ENCODE peak calls at places on chromosomes 12 and 14, in nine cellular contexts. One of them, this sample, is unnamed.
A peak's percentile ranks its signal among the peaks of the same experiment; 100 is the strongest.

GRCh38 chr12:61676520-61676919 is 583.7 kb upstream of the USP15 start:
- DNase-seq in heart left ventricle: no peak
- DNase-seq in MM.1S: no peak
- DNase-seq in Peyer's patch: no peak
- DNase-seq in heart right ventricle: no peak
- DNase-seq in stomach: no peak
- DNase-seq in sigmoid colon: no peak
- DNase-seq in left lung: no peak
- DNase-seq in thyroid gland: no peak
- DNase-seq in this sample: no peak

GRCh38 chr12:117045175-117045997 is 53.8 kb downstream of the TESC start:
- DNase-seq in left lung: no peak
- DNase-seq in heart right ventricle: no peak
- DNase-seq in MM.1S: no peak
- DNase-seq in thyroid gland: no peak
- DNase-seq in heart left ventricle: no peak
- DNase-seq in stomach: no peak
- DNase-seq in sigmoid colon: no peak
- DNase-seq in Peyer's patch: no peak
- DNase-seq in this sample: no peak

GRCh38 chr14:30994681-30995620 is 30.5 kb upstream of the AP4S1 start:
- DNase-seq in sigmoid colon: no peak
- DNase-seq in MM.1S: no peak
- DNase-seq in heart left ventricle: no peak
- DNase-seq in Peyer's patch: no peak
- DNase-seq in heart right ventricle: no peak
- DNase-seq in stomach: no peak
- DNase-seq in thyroid gland: no peak
- DNase-seq in left lung: no peak
- DNase-seq in this sample: no peak

GRCh38 chr14:63875311-63875710 is 22.5 kb downstream of the SYNE2 start:
- DNase-seq in heart left ventricle: peak; percentile 47
- DNase-seq in MM.1S: no peak
- DNase-seq in Peyer's patch: no peak
- DNase-seq in left lung: no peak
- DNase-seq in stomach: no peak
- DNase-seq in sigmoid colon: no peak
- DNase-seq in heart right ventricle: no peak
- DNase-seq in thyroid gland: no peak
- DNase-seq in this sample: no peak

GRCh38 chr12:53122961-53123468 is 19.7 kb downstream of the SOAT2 start:
- DNase-seq in MM.1S: no peak
- DNase-seq in heart right ventricle: no peak
- DNase-seq in stomach: no peak
- DNase-seq in heart left ventricle: no peak
- DNase-seq in thyroid gland: no peak
- DNase-seq in left lung: no peak
- DNase-seq in sigmoid colon: no peak
- DNase-seq in Peyer's patch: no peak
- DNase-seq in this sample: no peak

GRCh38 chr14:23095196-23096108 is at the start of gene C14orf119:
- DNase-seq in heart right ventricle: peak; percentile 34
- DNase-seq in left lung: peak; percentile 99
- DNase-seq in heart left ventricle: peak; percentile 100
- DNase-seq in thyroid gland: peak; percentile 99
- DNase-seq in Peyer's patch: peak; percentile 93
- DNase-seq in MM.1S: peak; percentile 97
- DNase-seq in sigmoid colon: peak; percentile 100
- DNase-seq in stomach: peak; percentile 100
- DNase-seq in this sample: peak; percentile 99

GRCh38 chr12:19645823-19646222 is 206.5 kb downstream of the AEBP2 start:
- DNase-seq in left lung: no peak
- DNase-seq in MM.1S: no peak
- DNase-seq in Peyer's patch: no peak
- DNase-seq in thyroid gland: no peak
- DNase-seq in stomach: no peak
- DNase-seq in sigmoid colon: no peak
- DNase-seq in heart right ventricle: no peak
- DNase-seq in heart left ventricle: no peak
- DNase-seq in this sample: no peak

GRCh38 chr14:99698642-99699041 is 14.5 kb downstream of the CYP46A1 start:
- DNase-seq in heart right ventricle: no peak
- DNase-seq in Peyer's patch: no peak
- DNase-seq in sigmoid colon: peak; percentile 39
- DNase-seq in stomach: no peak
- DNase-seq in thyroid gland: no peak
- DNase-seq in heart left ventricle: no peak
- DNase-seq in MM.1S: no peak
- DNase-seq in left lung: no peak
- DNase-seq in this sample: no peak

GRCh38 chr12:122850695-122851350 is 15.6 kb downstream of the HIP1R start:
- DNase-seq in MM.1S: no peak
- DNase-seq in thyroid gland: no peak
- DNase-seq in heart right ventricle: no peak
- DNase-seq in left lung: no peak
- DNase-seq in sigmoid colon: peak; percentile 56
- DNase-seq in Peyer's patch: no peak
- DNase-seq in stomach: no peak
- DNase-seq in heart left ventricle: no peak
- DNase-seq in this sample: no peak

GRCh38 chr12:111121840-111122239 is 201.5 kb upstream of the MYL2 start:
- DNase-seq in heart right ventricle: no peak
- DNase-seq in left lung: no peak
- DNase-seq in heart left ventricle: no peak
- DNase-seq in Peyer's patch: no peak
- DNase-seq in sigmoid colon: no peak
- DNase-seq in MM.1S: no peak
- DNase-seq in thyroid gland: no peak
- DNase-seq in stomach: no peak
- DNase-seq in this sample: no peak

GRCh38 chr14:101791919-101792572 is 30.5 kb downstream of the PPP2R5C start:
- DNase-seq in sigmoid colon: no peak
- DNase-seq in heart left ventricle: no peak
- DNase-seq in left lung: no peak
- DNase-seq in Peyer's patch: no peak
- DNase-seq in heart right ventricle: no peak
- DNase-seq in stomach: no peak
- DNase-seq in thyroid gland: no peak
- DNase-seq in MM.1S: peak; percentile 71
- DNase-seq in this sample: peak; percentile 27

GRCh38 chr12:59626382-59626781 is 30.6 kb downstream of the SLC16A7 start:
- DNase-seq in stomach: no peak
- DNase-seq in heart left ventricle: no peak
- DNase-seq in heart right ventricle: no peak
- DNase-seq in left lung: no peak
- DNase-seq in sigmoid colon: no peak
- DNase-seq in thyroid gland: no peak
- DNase-seq in MM.1S: no peak
- DNase-seq in Peyer's patch: no peak
- DNase-seq in this sample: no peak

GRCh38 chr14:65412881-65413738 is 580 bp downstream of the FUT8 start:
- DNase-seq in heart right ventricle: no peak
- DNase-seq in MM.1S: no peak
- DNase-seq in stomach: peak; percentile 74
- DNase-seq in heart left ventricle: no peak
- DNase-seq in sigmoid colon: peak; percentile 86
- DNase-seq in left lung: peak; percentile 34
- DNase-seq in thyroid gland: peak; percentile 74
- DNase-seq in Peyer's patch: peak; percentile 86
- DNase-seq in this sample: peak; percentile 34

GRCh38 chr14:32033516-32033915 is 43.6 kb upstream of the ARHGAP5 start:
- DNase-seq in left lung: no peak
- DNase-seq in stomach: no peak
- DNase-seq in sigmoid colon: no peak
- DNase-seq in heart left ventricle: no peak
- DNase-seq in Peyer's patch: no peak
- DNase-seq in MM.1S: no peak
- DNase-seq in heart right ventricle: no peak
- DNase-seq in thyroid gland: peak; percentile 7
- DNase-seq in this sample: no peak

GRCh38 chr14:49549881-49550280 is 36.3 kb downstream of the RPS29 start:
- DNase-seq in heart left ventricle: no peak
- DNase-seq in Peyer's patch: no peak
- DNase-seq in MM.1S: no peak
- DNase-seq in left lung: no peak
- DNase-seq in stomach: no peak
- DNase-seq in heart right ventricle: no peak
- DNase-seq in thyroid gland: no peak
- DNase-seq in sigmoid colon: no peak
- DNase-seq in this sample: no peak

DNA sequence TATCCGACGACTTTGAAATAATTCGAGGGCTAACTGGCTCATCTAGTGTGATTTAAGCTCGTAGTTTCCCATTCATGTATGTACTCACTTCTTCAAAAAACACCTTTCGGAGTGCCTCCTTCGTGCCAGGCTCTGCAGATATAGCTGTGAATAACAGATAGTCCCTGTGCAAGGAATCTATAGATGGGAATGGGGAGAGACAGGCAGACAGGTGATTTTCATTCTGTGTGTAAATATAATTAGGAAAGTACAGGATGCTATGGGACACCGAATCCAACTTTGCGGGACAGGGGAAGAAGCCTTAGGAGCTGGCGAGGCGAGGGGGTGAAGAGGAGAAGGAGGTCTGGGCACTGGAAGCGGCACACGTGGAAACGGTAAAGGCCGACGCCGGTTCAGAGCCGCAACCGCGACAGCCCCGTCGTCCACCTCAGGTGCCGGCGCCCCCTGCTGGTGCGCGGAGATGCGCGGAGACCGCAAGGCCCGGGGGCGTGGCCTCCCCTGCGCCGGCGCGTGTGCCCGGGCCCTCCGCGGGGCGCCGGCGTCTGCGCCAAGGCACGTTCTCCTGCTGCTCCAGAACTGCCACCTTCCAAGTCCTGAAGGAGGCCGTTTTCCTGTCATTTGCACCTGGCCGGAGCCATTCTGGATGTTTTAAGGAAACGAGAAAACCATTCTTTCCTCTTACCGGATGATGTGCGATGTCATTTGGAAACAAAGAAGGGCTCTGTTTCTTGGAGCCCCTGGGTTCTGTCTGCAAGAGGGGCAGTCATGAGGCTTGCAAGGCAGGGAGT is 18.0 kb upstream of the CACNA1C start:
- DNase-seq in thyroid gland: peak; percentile 85
- DNase-seq in heart left ventricle: peak; percentile 93
- DNase-seq in heart right ventricle: peak; percentile 92
- DNase-seq in sigmoid colon: peak; percentile 94
- DNase-seq in stomach: peak; percentile 90
- DNase-seq in Peyer's patch: peak; percentile 91
- DNase-seq in left lung: peak; percentile 88
- DNase-seq in MM.1S: peak; percentile 91
- DNase-seq in this sample: no peak
- H3K27ac ChIP-seq in thyroid gland: no peak overlapping the region
- H3K27ac ChIP-seq in heart left ventricle: no peak overlapping the region
- H3K27ac ChIP-seq in heart right ventricle: no peak overlapping the region
- H3K27ac ChIP-seq in sigmoid colon: peak overlapping the region; percentile 77
- H3K27ac ChIP-seq in stomach: no peak overlapping the region
- H3K27ac ChIP-seq in Peyer's patch: no peak overlapping the region
- H3K27ac ChIP-seq in left lung: no peak overlapping the region
- H3K27ac ChIP-seq in MM.1S: no peak overlapping the region
- H3K27ac ChIP-seq in this sample: no peak overlapping the region

GRCh38 chr14:20327005-20327869 is 5.8 kb downstream of the CCNB1IP1 start:
- DNase-seq in thyroid gland: no peak
- DNase-seq in heart left ventricle: no peak
- DNase-seq in Peyer's patch: no peak
- DNase-seq in stomach: no peak
- DNase-seq in heart right ventricle: no peak
- DNase-seq in left lung: no peak
- DNase-seq in sigmoid colon: no peak
- DNase-seq in MM.1S: peak; percentile 33
- DNase-seq in this sample: peak; percentile 54
- TF ChIP-seq CTCF in thyroid gland: peak; percentile 79
- TF ChIP-seq CTCF in heart left ventricle: peak; percentile 88
- TF ChIP-seq CTCF in Peyer's patch: peak; percentile 84
- TF ChIP-seq CTCF in stomach: peak; percentile 79
- TF ChIP-seq CTCF in heart right ventricle: peak; percentile 75
- TF ChIP-seq CTCF in left lung: peak; percentile 63
- TF ChIP-seq CTCF in sigmoid colon: peak; percentile 31
- TF ChIP-seq CTCF in MM.1S: peak; percentile 48
- TF ChIP-seq CTCF in this sample: peak; percentile 72

GRCh38 chr14:47675489-47676300 is at the start of gene MDGA2:
- DNase-seq in thyroid gland: no peak
- DNase-seq in Peyer's patch: no peak
- DNase-seq in heart right ventricle: no peak
- DNase-seq in stomach: no peak
- DNase-seq in left lung: no peak
- DNase-seq in MM.1S: no peak
- DNase-seq in heart left ventricle: no peak
- DNase-seq in sigmoid colon: no peak
- DNase-seq in this sample: no peak

GRCh38 chr14:47674546-47675238 is 713 bp downstream of the MDGA2 start:
- DNase-seq in MM.1S: no peak
- DNase-seq in thyroid gland: no peak
- DNase-seq in heart right ventricle: no peak
- DNase-seq in sigmoid colon: no peak
- DNase-seq in left lung: no peak
- DNase-seq in Peyer's patch: no peak
- DNase-seq in stomach: no peak
- DNase-seq in heart left ventricle: no peak
- DNase-seq in this sample: no peak

GRCh38 chr14:47675239-47675488 is 241 bp downstream of the MDGA2 start:
- DNase-seq in Peyer's patch: no peak
- DNase-seq in heart right ventricle: no peak
- DNase-seq in stomach: no peak
- DNase-seq in sigmoid colon: no peak
- DNase-seq in heart left ventricle: no peak
- DNase-seq in MM.1S: no peak
- DNase-seq in left lung: no peak
- DNase-seq in thyroid gland: no peak
- DNase-seq in this sample: no peak

GRCh38 chr14:47678157-47678556 is 2.8 kb upstream of the MDGA2 start:
- DNase-seq in stomach: no peak
- DNase-seq in heart right ventricle: no peak
- DNase-seq in left lung: no peak
- DNase-seq in Peyer's patch: no peak
- DNase-seq in heart left ventricle: no peak
- DNase-seq in thyroid gland: no peak
- DNase-seq in MM.1S: no peak
- DNase-seq in sigmoid colon: no peak
- DNase-seq in this sample: no peak

DNA sequence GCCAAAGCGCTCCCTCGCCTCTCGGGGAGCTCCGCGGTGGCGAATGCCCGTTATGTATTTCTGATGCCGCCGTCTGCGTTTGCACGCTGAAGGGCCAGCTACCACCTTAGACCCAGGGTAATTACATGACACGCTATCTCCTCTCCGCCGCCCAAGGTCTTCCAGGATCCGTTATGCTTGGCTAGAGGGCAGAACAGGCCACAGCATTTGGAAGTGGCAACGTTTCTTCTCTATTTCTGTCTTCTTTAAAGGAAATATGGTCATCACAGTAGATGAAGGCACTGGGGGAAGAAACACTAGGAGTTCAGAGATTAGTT is 854 bp upstream of the MDGA2 start:
- DNase-seq in stomach: no peak
- DNase-seq in heart left ventricle: no peak
- DNase-seq in left lung: no peak
- DNase-seq in Peyer's patch: no peak
- DNase-seq in MM.1S: no peak
- DNase-seq in heart right ventricle: no peak
- DNase-seq in thyroid gland: no peak
- DNase-seq in sigmoid colon: no peak
- DNase-seq in this sample: no peak
- H3K9me3 ChIP-seq in stomach: no peaks in the 10 kb centered on the region
- H3K9me3 ChIP-seq in heart left ventricle: no peaks in the 10 kb centered on the region
- H3K9me3 ChIP-seq in left lung: no peaks in the 10 kb centered on the region
- H3K9me3 ChIP-seq in Peyer's patch: no peaks in the 10 kb centered on the region
- H3K9me3 ChIP-seq in MM.1S: no peaks in the 10 kb centered on the region
- H3K9me3 ChIP-seq in heart right ventricle: no peaks in the 10 kb centered on the region
- H3K9me3 ChIP-seq in thyroid gland: no peaks in the 10 kb centered on the region
- H3K9me3 ChIP-seq in sigmoid colon: no peaks in the 10 kb centered on the region
- H3K9me3 ChIP-seq in this sample: peaks cover 13% of the 10 kb centered on the region

GRCh38 chr12:119195256-119195655 is 16.5 kb downstream of the HSPB8 start:
- DNase-seq in Peyer's patch: no peak
- DNase-seq in heart left ventricle: no peak
- DNase-seq in thyroid gland: no peak
- DNase-seq in stomach: no peak
- DNase-seq in MM.1S: no peak
- DNase-seq in left lung: no peak
- DNase-seq in heart right ventricle: no peak
- DNase-seq in sigmoid colon: no peak
- DNase-seq in this sample: no peak
- H3K27ac ChIP-seq in Peyer's patch: no peak overlapping the region
- H3K27ac ChIP-seq in heart left ventricle: no peak overlapping the region
- H3K27ac ChIP-seq in thyroid gland: no peak overlapping the region
- H3K27ac ChIP-seq in stomach: no peak overlapping the region
- H3K27ac ChIP-seq in MM.1S: no peak overlapping the region
- H3K27ac ChIP-seq in left lung: no peak overlapping the region
- H3K27ac ChIP-seq in heart right ventricle: no peak overlapping the region
- H3K27ac ChIP-seq in sigmoid colon: peak overlapping the region; percentile 97
- H3K27ac ChIP-seq in this sample: no peak overlapping the region

This sample was measured in AG04450.